ENCODE peak calls at places on chromosomes 6 and 20, in nine cellular contexts. One of them, this sample, is unnamed.

GRCh38 chr20:60078351-60079250 is 120.4 kb downstream of the CDH26 start:
- DNase-seq in CD4-positive, alpha-beta T cell: no peak
- DNase-seq in BE2C: no peak
- DNase-seq in OCI-LY7: no peak
- DNase-seq in progenitor cell of endocrine pancreas: no peak
- DNase-seq in activated CD8-positive, alpha-beta T cell treated with anti-CD3 and anti-CD28 coated beads for 36 hours: no peak
- DNase-seq in glutamatergic neuron: no peak
- DNase-seq in A549: no peak
- DNase-seq in GM20000: no peak
- DNase-seq in this sample: no peak

GRCh38 chr20:5410450-5410849 is 93.7 kb upstream of the PROKR2 start:
- DNase-seq in CD4-positive, alpha-beta T cell: no peak
- DNase-seq in BE2C: no peak
- DNase-seq in OCI-LY7: no peak
- DNase-seq in progenitor cell of endocrine pancreas: no peak
- DNase-seq in activated CD8-positive, alpha-beta T cell treated with anti-CD3 and anti-CD28 coated beads for 36 hours: no peak
- DNase-seq in glutamatergic neuron: no peak
- DNase-seq in A549: no peak
- DNase-seq in GM20000: no peak
- DNase-seq in this sample: no peak

GRCh38 chr20:51563597-51564332 is 21.2 kb upstream of the NFATC2 start:
- DNase-seq in CD4-positive, alpha-beta T cell: no peak
- DNase-seq in BE2C: peak; percentile 24
- DNase-seq in OCI-LY7: no peak
- DNase-seq in progenitor cell of endocrine pancreas: no peak
- DNase-seq in activated CD8-positive, alpha-beta T cell treated with anti-CD3 and anti-CD28 coated beads for 36 hours: peak; percentile 71
- DNase-seq in glutamatergic neuron: peak; percentile 28
- DNase-seq in A549: peak; percentile 91
- DNase-seq in GM20000: no peak
- DNase-seq in this sample: no peak

GRCh38 chr6:19452495-19452894 is 384.7 kb upstream of the ID4 start:
- DNase-seq in CD4-positive, alpha-beta T cell: no peak
- DNase-seq in BE2C: no peak
- DNase-seq in OCI-LY7: no peak
- DNase-seq in progenitor cell of endocrine pancreas: no peak
- DNase-seq in activated CD8-positive, alpha-beta T cell treated with anti-CD3 and anti-CD28 coated beads for 36 hours: no peak
- DNase-seq in glutamatergic neuron: no peak
- DNase-seq in A549: no peak
- DNase-seq in GM20000: no peak
- DNase-seq in this sample: no peak

GRCh38 chr6:21390537-21391213 is 202.9 kb upstream of the SOX4 start:
- DNase-seq in CD4-positive, alpha-beta T cell: no peak
- DNase-seq in BE2C: no peak
- DNase-seq in OCI-LY7: no peak
- DNase-seq in progenitor cell of endocrine pancreas: no peak
- DNase-seq in activated CD8-positive, alpha-beta T cell treated with anti-CD3 and anti-CD28 coated beads for 36 hours: no peak
- DNase-seq in glutamatergic neuron: no peak
- DNase-seq in A549: no peak
- DNase-seq in GM20000: no peak
- DNase-seq in this sample: no peak

GRCh38 chr6:138007014-138007472 is 100.2 kb downstream of the PERP start:
- DNase-seq in CD4-positive, alpha-beta T cell: no peak
- DNase-seq in BE2C: peak; percentile 15
- DNase-seq in OCI-LY7: peak; percentile 32
- DNase-seq in progenitor cell of endocrine pancreas: no peak
- DNase-seq in activated CD8-positive, alpha-beta T cell treated with anti-CD3 and anti-CD28 coated beads for 36 hours: peak; percentile 52
- DNase-seq in glutamatergic neuron: peak; percentile 51
- DNase-seq in A549: peak; percentile 38
- DNase-seq in GM20000: peak; percentile 53
- DNase-seq in this sample: peak; percentile 56

GRCh38 chr6:25112207-25112874 is 166.8 kb upstream of the CARMIL1 start:
- DNase-seq in CD4-positive, alpha-beta T cell: no peak
- DNase-seq in BE2C: no peak
- DNase-seq in OCI-LY7: no peak
- DNase-seq in progenitor cell of endocrine pancreas: no peak
- DNase-seq in activated CD8-positive, alpha-beta T cell treated with anti-CD3 and anti-CD28 coated beads for 36 hours: no peak
- DNase-seq in glutamatergic neuron: no peak
- DNase-seq in A549: no peak
- DNase-seq in GM20000: no peak
- DNase-seq in this sample: no peak

GRCh38 chr20:62143976-62144825 is 632 bp downstream of the SS18L1 start:
- DNase-seq in CD4-positive, alpha-beta T cell: peak; percentile 40
- DNase-seq in BE2C: peak; percentile 70
- DNase-seq in OCI-LY7: peak; percentile 40
- DNase-seq in progenitor cell of endocrine pancreas: no peak
- DNase-seq in activated CD8-positive, alpha-beta T cell treated with anti-CD3 and anti-CD28 coated beads for 36 hours: peak; percentile 65
- DNase-seq in glutamatergic neuron: peak; percentile 70
- DNase-seq in A549: peak; percentile 66
- DNase-seq in GM20000: peak; percentile 84
- DNase-seq in this sample: peak; percentile 79

GRCh38 chr6:159360306-159360705 is 191.1 kb downstream of the FNDC1 start:
- DNase-seq in CD4-positive, alpha-beta T cell: no peak
- DNase-seq in BE2C: no peak
- DNase-seq in OCI-LY7: no peak
- DNase-seq in progenitor cell of endocrine pancreas: no peak
- DNase-seq in activated CD8-positive, alpha-beta T cell treated with anti-CD3 and anti-CD28 coated beads for 36 hours: no peak
- DNase-seq in glutamatergic neuron: no peak
- DNase-seq in A549: no peak
- DNase-seq in GM20000: no peak
- DNase-seq in this sample: no peak

GRCh38 chr6:57303931-57304681 is 13.3 kb upstream of the PRIM2 start:
- DNase-seq in CD4-positive, alpha-beta T cell: no peak
- DNase-seq in BE2C: no peak
- DNase-seq in OCI-LY7: no peak
- DNase-seq in progenitor cell of endocrine pancreas: no peak
- DNase-seq in activated CD8-positive, alpha-beta T cell treated with anti-CD3 and anti-CD28 coated beads for 36 hours: no peak
- DNase-seq in glutamatergic neuron: no peak
- DNase-seq in A549: no peak
- DNase-seq in GM20000: no peak
- DNase-seq in this sample: no peak

GRCh38 chr6:79777713-79778579 is 146.8 kb downstream of the SH3BGRL2 start:
- DNase-seq in CD4-positive, alpha-beta T cell: peak; percentile 76
- DNase-seq in BE2C: peak; percentile 84
- DNase-seq in OCI-LY7: peak; percentile 66
- DNase-seq in progenitor cell of endocrine pancreas: peak; percentile 71
- DNase-seq in activated CD8-positive, alpha-beta T cell treated with anti-CD3 and anti-CD28 coated beads for 36 hours: peak; percentile 92
- DNase-seq in glutamatergic neuron: peak; percentile 87
- DNase-seq in A549: peak; percentile 60
- DNase-seq in GM20000: peak; percentile 91
- DNase-seq in this sample: peak; percentile 93

GRCh38 chr20:51616060-51616459 is 73.5 kb upstream of the NFATC2 start:
- DNase-seq in CD4-positive, alpha-beta T cell: no peak
- DNase-seq in BE2C: no peak
- DNase-seq in OCI-LY7: peak; percentile 66
- DNase-seq in progenitor cell of endocrine pancreas: no peak
- DNase-seq in activated CD8-positive, alpha-beta T cell treated with anti-CD3 and anti-CD28 coated beads for 36 hours: no peak
- DNase-seq in glutamatergic neuron: no peak
- DNase-seq in A549: no peak
- DNase-seq in GM20000: no peak
- DNase-seq in this sample: no peak

GRCh38 chr6:133774356-133774755 is 114.6 kb upstream of the TCF21 start:
- DNase-seq in CD4-positive, alpha-beta T cell: no peak
- DNase-seq in BE2C: no peak
- DNase-seq in OCI-LY7: no peak
- DNase-seq in progenitor cell of endocrine pancreas: no peak
- DNase-seq in activated CD8-positive, alpha-beta T cell treated with anti-CD3 and anti-CD28 coated beads for 36 hours: no peak
- DNase-seq in glutamatergic neuron: no peak
- DNase-seq in A549: peak; percentile 39
- DNase-seq in GM20000: no peak
- DNase-seq in this sample: no peak

GRCh38 chr6:137024172-137024990 is 20.4 kb downstream of the IL20RA start:
- DNase-seq in CD4-positive, alpha-beta T cell: no peak
- DNase-seq in BE2C: no peak
- DNase-seq in OCI-LY7: no peak
- DNase-seq in progenitor cell of endocrine pancreas: no peak
- DNase-seq in activated CD8-positive, alpha-beta T cell treated with anti-CD3 and anti-CD28 coated beads for 36 hours: no peak
- DNase-seq in glutamatergic neuron: no peak
- DNase-seq in A549: no peak
- DNase-seq in GM20000: no peak
- DNase-seq in this sample: no peak

GRCh38 chr6:81515562-81516453 is 236.7 kb downstream of the TENT5A start:
- DNase-seq in CD4-positive, alpha-beta T cell: no peak
- DNase-seq in BE2C: no peak
- DNase-seq in OCI-LY7: no peak
- DNase-seq in progenitor cell of endocrine pancreas: no peak
- DNase-seq in activated CD8-positive, alpha-beta T cell treated with anti-CD3 and anti-CD28 coated beads for 36 hours: no peak
- DNase-seq in glutamatergic neuron: no peak
- DNase-seq in A549: no peak
- DNase-seq in GM20000: no peak
- DNase-seq in this sample: no peak

GRCh38 chr6:85449818-85450577 is at the start of gene NT5E:
- DNase-seq in CD4-positive, alpha-beta T cell: no peak
- DNase-seq in BE2C: peak; percentile 84
- DNase-seq in OCI-LY7: no peak
- DNase-seq in progenitor cell of endocrine pancreas: peak; percentile 57
- DNase-seq in activated CD8-positive, alpha-beta T cell treated with anti-CD3 and anti-CD28 coated beads for 36 hours: peak; percentile 78
- DNase-seq in glutamatergic neuron: peak; percentile 84
- DNase-seq in A549: peak; percentile 77
- DNase-seq in GM20000: peak; percentile 90
- DNase-seq in this sample: peak; percentile 89
- TF ChIP-seq CTCF in CD4-positive, alpha-beta T cell: no peak
- TF ChIP-seq CTCF in BE2C: no peak
- TF ChIP-seq CTCF in OCI-LY7: no peak
- TF ChIP-seq CTCF in progenitor cell of endocrine pancreas: peak; percentile 17
- TF ChIP-seq CTCF in activated CD8-positive, alpha-beta T cell treated with anti-CD3 and anti-CD28 coated beads for 36 hours: no peak
- TF ChIP-seq CTCF in glutamatergic neuron: no peak
- TF ChIP-seq CTCF in A549: no peak
- TF ChIP-seq CTCF in GM20000: peak; percentile 16
- TF ChIP-seq CTCF in this sample: no peak

DNA sequence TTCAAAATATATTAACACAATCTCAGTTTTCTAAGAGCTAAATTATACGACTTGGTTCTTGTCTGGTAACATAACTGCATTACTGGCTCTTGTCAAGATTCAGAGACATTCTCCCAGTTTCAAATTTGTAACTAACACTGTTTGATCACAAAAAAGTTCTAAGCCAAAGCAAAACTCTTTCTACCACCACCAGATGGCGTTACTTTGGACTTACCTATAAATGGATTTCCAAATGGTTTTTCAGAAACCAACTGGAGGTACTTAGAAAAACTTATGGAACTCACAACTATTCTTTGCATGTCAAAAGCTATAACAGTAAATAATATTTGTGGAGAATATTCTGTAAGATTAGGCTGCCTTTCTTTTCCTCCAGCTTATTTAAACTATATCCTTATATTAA is 34.2 kb upstream of the GFRAL start:
- DNase-seq in CD4-positive, alpha-beta T cell: no peak
- DNase-seq in BE2C: peak; percentile 4
- DNase-seq in OCI-LY7: peak; percentile 3
- DNase-seq in progenitor cell of endocrine pancreas: no peak
- DNase-seq in activated CD8-positive, alpha-beta T cell treated with anti-CD3 and anti-CD28 coated beads for 36 hours: no peak
- DNase-seq in glutamatergic neuron: no peak
- DNase-seq in A549: peak; percentile 17
- DNase-seq in GM20000: no peak
- DNase-seq in this sample: peak; percentile 10
- TF ChIP-seq CTCF in CD4-positive, alpha-beta T cell: no peak
- TF ChIP-seq CTCF in BE2C: peak; percentile 50
- TF ChIP-seq CTCF in OCI-LY7: peak; percentile 74
- TF ChIP-seq CTCF in progenitor cell of endocrine pancreas: peak; percentile 39
- TF ChIP-seq CTCF in activated CD8-positive, alpha-beta T cell treated with anti-CD3 and anti-CD28 coated beads for 36 hours: no peak
- TF ChIP-seq CTCF in glutamatergic neuron: peak; percentile 30
- TF ChIP-seq CTCF in A549: peak; percentile 15
- TF ChIP-seq CTCF in GM20000: no peak
- TF ChIP-seq CTCF in this sample: no peak

DNA sequence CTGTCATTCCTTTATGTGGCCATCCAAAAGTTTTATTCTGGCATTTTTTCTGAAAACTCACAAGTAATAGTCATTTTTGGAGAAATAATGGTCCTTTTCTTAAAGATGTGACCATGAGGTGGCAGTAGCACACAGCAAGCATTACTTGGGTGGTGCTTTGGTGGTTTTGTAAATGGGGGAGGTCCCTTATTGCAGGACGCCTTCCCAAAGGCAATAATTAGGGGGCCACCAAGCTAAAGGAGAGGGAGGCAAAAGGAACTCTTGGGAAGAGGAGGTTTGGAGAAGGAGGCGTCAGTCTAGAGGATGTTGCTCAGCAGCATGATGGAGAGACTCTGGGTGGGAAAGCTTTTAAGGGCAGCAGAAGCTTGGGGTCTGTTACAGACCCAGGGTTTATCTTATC is 422.6 kb upstream of the MMS22L start:
- DNase-seq in CD4-positive, alpha-beta T cell: no peak
- DNase-seq in BE2C: no peak
- DNase-seq in OCI-LY7: peak; percentile 7
- DNase-seq in progenitor cell of endocrine pancreas: no peak
- DNase-seq in activated CD8-positive, alpha-beta T cell treated with anti-CD3 and anti-CD28 coated beads for 36 hours: no peak
- DNase-seq in glutamatergic neuron: peak; percentile 19
- DNase-seq in A549: peak; percentile 11
- DNase-seq in GM20000: no peak
- DNase-seq in this sample: no peak
- TF ChIP-seq CTCF in CD4-positive, alpha-beta T cell: no peak
- TF ChIP-seq CTCF in BE2C: peak; percentile 65
- TF ChIP-seq CTCF in OCI-LY7: peak; percentile 68
- TF ChIP-seq CTCF in progenitor cell of endocrine pancreas: peak; percentile 58
- TF ChIP-seq CTCF in activated CD8-positive, alpha-beta T cell treated with anti-CD3 and anti-CD28 coated beads for 36 hours: no peak
- TF ChIP-seq CTCF in glutamatergic neuron: peak; percentile 59
- TF ChIP-seq CTCF in A549: peak; percentile 31
- TF ChIP-seq CTCF in GM20000: no peak
- TF ChIP-seq CTCF in this sample: peak; percentile 17

DNA sequence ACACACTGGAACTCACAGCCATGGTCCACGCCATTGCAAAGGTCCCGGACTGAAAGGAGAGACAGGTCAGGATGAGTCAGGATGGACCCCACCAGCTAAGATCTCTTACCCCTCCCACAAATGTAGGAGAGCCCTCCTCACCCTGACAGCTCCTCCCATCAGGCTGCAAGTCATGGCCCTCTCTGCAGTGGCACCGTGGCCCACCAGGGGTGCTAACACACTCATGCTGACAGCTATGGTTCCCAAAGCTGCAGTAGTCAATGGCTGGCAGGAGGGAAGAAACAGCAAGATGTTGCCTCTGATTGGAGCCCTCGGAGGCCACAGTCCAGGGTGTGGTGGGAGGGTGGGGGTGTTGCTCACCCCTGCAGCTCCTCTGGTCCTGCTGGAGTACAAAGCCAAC is 5.7 kb upstream of the RBPJL start:
- DNase-seq in CD4-positive, alpha-beta T cell: no peak
- DNase-seq in BE2C: peak; percentile 74
- DNase-seq in OCI-LY7: peak; percentile 37
- DNase-seq in progenitor cell of endocrine pancreas: peak; percentile 43
- DNase-seq in activated CD8-positive, alpha-beta T cell treated with anti-CD3 and anti-CD28 coated beads for 36 hours: peak; percentile 78
- DNase-seq in glutamatergic neuron: peak; percentile 79
- DNase-seq in A549: peak; percentile 69
- DNase-seq in GM20000: peak; percentile 68
- DNase-seq in this sample: peak; percentile 60
- TF ChIP-seq CTCF in CD4-positive, alpha-beta T cell: no peak
- TF ChIP-seq CTCF in BE2C: peak; percentile 70
- TF ChIP-seq CTCF in OCI-LY7: peak; percentile 71
- TF ChIP-seq CTCF in progenitor cell of endocrine pancreas: peak; percentile 62
- TF ChIP-seq CTCF in activated CD8-positive, alpha-beta T cell treated with anti-CD3 and anti-CD28 coated beads for 36 hours: peak; percentile 47
- TF ChIP-seq CTCF in glutamatergic neuron: peak; percentile 61
- TF ChIP-seq CTCF in A549: no peak
- TF ChIP-seq CTCF in GM20000: peak; percentile 26
- TF ChIP-seq CTCF in this sample: peak; percentile 10

DNA sequence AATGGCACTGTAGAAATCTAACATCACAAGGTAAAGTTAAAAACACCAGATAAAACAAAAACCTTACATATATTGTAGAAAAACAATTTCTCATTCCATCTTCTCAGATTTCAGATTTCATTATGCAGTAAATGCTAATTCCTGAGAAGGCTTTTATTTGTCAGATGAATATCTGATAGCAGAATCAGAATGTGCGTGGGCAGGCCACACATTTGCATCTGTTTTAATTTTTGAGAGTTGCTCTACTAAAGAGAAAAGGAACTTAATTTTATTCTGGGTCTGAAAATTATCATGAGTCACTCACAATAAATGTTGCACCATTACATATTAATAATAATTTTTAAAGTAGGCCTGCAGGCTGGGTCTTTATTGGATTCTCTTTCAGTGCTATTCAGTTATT is 329.3 kb upstream of the SPTLC3 start:
- DNase-seq in CD4-positive, alpha-beta T cell: no peak
- DNase-seq in BE2C: no peak
- DNase-seq in OCI-LY7: no peak
- DNase-seq in progenitor cell of endocrine pancreas: no peak
- DNase-seq in activated CD8-positive, alpha-beta T cell treated with anti-CD3 and anti-CD28 coated beads for 36 hours: no peak
- DNase-seq in glutamatergic neuron: no peak
- DNase-seq in A549: no peak
- DNase-seq in GM20000: no peak
- DNase-seq in this sample: no peak
- TF ChIP-seq CTCF in CD4-positive, alpha-beta T cell: no peak
- TF ChIP-seq CTCF in BE2C: no peak
- TF ChIP-seq CTCF in OCI-LY7: no peak
- TF ChIP-seq CTCF in progenitor cell of endocrine pancreas: no peak
- TF ChIP-seq CTCF in activated CD8-positive, alpha-beta T cell treated with anti-CD3 and anti-CD28 coated beads for 36 hours: no peak
- TF ChIP-seq CTCF in glutamatergic neuron: no peak
- TF ChIP-seq CTCF in A549: no peak
- TF ChIP-seq CTCF in GM20000: no peak
- TF ChIP-seq CTCF in this sample: no peak

This sample was measured in GM13976.